ENCODE peak calls at places on chromosomes 2 and 18, in ten cellular contexts. U, W, I, C, V, X, F, S, N and G are unnamed samples.

GRCh38 chr2:237414056-237414661 is at the start of gene COL6A3:
- DNase-seq in V (no peak), I (no peak), X (peak; percentile 98), U (no peak), N (no peak), W (no peak), F (peak; percentile 92), S (no peak), C (no peak), G (no peak)

GRCh38 chr2:149224458-149224857 is 105.9 kb upstream of the LYPD6 start:
- DNase-seq in U (no peak), I (no peak), X (no peak), N (no peak), F (no peak), C (no peak), S (no peak), W (peak; percentile 46), V (no peak), G (no peak)

GRCh38 chr2:173355866-173356508 is 1.3 kb downstream of the CDCA7 start:
- DNase-seq in X (no peak), I (no peak), F (no peak), N (peak; percentile 64), V (no peak), C (no peak), S (no peak), U (no peak), W (no peak), G (no peak)

GRCh38 chr2:71747573-71747972 is 294.2 kb downstream of the DYSF start:
- DNase-seq in W (no peak), C (no peak), X (no peak), F (no peak), U (no peak), S (no peak), I (no peak), V (no peak), N (peak; percentile 53), G (no peak)

GRCh38 chr2:161139098-161139987 is 20.9 kb upstream of the TANK start:
- DNase-seq in X (peak; percentile 74), W (no peak), F (peak; percentile 61), N (no peak), I (no peak), U (no peak), S (no peak), V (no peak), C (no peak), G (no peak)

GRCh38 chr18:28087173-28087563 is 89.8 kb downstream of the CDH2 start:
- DNase-seq in C (no peak), I (no peak), V (no peak), X (no peak), N (no peak), F (peak; percentile 46), U (no peak), W (peak; percentile 67), S (no peak), G (no peak)

GRCh38 chr2:119102964-119103363 is 55.6 kb downstream of the C1QL2 start:
- DNase-seq in I (no peak), X (no peak), N (no peak), W (no peak), F (no peak), S (no peak), V (no peak), U (no peak), C (no peak), G (no peak)

GRCh38 chr2:105761931-105762515 is 17.3 kb downstream of the NCK2 start:
- DNase-seq in S (no peak), F (peak; percentile 59), X (peak; percentile 19), V (no peak), U (peak; percentile 57), I (no peak), C (no peak), W (no peak), N (no peak), G (no peak)

GRCh38 chr18:23038712-23039111 is 96.6 kb upstream of the CABLES1 start:
- DNase-seq in V (no peak), U (no peak), F (peak; percentile 29), C (no peak), S (no peak), W (no peak), X (peak; percentile 53), N (peak; percentile 14), I (no peak), G (no peak)

GRCh38 chr18:25921677-25922421 is 168.6 kb downstream of the SS18 start:
- DNase-seq in X (peak; percentile 20), U (peak; percentile 62), W (peak; percentile 49), C (no peak), I (peak; percentile 3), N (peak; percentile 28), V (no peak), F (no peak), S (peak; percentile 76), G (peak; percentile 19)

GRCh38 chr2:108441712-108442111 is 7.3 kb upstream of the GCC2 start:
- DNase-seq in N (no peak), F (no peak), W (no peak), I (no peak), S (no peak), X (no peak), V (no peak), U (no peak), C (no peak), G (no peak)

DNA sequence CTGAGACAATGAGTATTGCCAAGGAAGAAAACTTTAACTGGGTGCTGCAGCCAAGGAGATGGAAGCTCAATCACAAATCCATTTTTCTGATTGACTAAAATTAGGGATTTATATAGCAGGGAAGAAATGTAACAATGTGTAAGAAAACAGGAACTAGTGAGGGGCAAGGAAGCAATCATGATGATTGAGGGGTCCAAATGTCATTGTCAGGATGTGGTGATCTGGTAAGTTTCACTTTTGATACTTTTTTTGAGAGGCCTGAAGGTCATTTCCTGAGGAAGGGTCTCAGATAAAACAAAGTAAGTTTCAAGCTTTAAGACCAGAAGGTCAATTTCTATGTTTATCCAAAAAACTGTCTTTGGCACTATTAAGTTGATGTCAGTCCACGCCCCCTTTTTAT is 12.0 kb upstream of the GCC2 start:
- DNase-seq in V (no peak), S (no peak), C (no peak), N (no peak), U (no peak), I (no peak), W (no peak), F (no peak), X (no peak), G (no peak)
- TF ChIP-seq CTCF in V (no peak), S (no peak), C (no peak), N (no peak), U (no peak), I (no peak), W (no peak), F (no peak), X (no peak), G (no peak)

DNA sequence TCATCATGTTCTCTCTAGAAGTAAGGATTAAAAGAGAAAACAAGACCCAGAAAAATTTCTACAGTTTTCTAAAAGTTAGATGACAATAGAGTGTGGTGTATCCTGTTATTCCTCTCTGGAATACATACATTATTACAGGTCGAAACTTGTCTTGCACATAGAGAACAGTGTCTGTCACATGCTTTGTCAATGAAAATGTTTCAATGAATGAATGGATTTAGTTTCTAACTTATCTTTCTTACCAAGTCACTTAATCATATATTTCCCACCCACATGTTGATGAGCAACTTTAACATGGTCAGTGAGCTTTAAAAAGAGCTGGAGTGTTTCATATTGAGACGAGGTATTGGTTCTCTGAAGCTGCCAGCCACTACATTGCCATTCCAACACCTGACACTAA is 4.3 kb downstream of the DSG4 start:
- DNase-seq in S (no peak), N (peak; percentile 2), X (no peak), U (no peak), F (no peak), V (no peak), C (no peak), W (no peak), I (no peak), G (no peak)
- TF ChIP-seq CTCF in S (no peak), N (no peak), X (no peak), U (no peak), F (no peak), V (no peak), C (no peak), W (no peak), I (no peak), G (no peak)

GRCh38 chr2:219245148-219245898 is at the start of the genes GLB1L and STK16:
- DNase-seq in W (peak; percentile 96), X (peak; percentile 92), I (peak; percentile 91), N (peak; percentile 84), S (peak; percentile 96), F (peak; percentile 94), U (peak; percentile 95), C (peak; percentile 99), V (peak; percentile 97), G (peak; percentile 100)
- TF ChIP-seq CTCF in W (no peak), X (peak; percentile 9), I (no peak), N (no peak), S (no peak), F (no peak), U (no peak), C (no peak), V (no peak), G (no peak)

GRCh38 chr18:9549405-9549804 is 65.0 kb downstream of the PPP4R1 start:
- DNase-seq in X (no peak), F (no peak), U (no peak), I (no peak), V (no peak), N (no peak), C (peak; percentile 12), W (no peak), S (no peak), G (no peak)
- TF ChIP-seq CTCF in X (peak; percentile 8), F (peak; percentile 13), U (no peak), I (no peak), V (no peak), N (no peak), C (no peak), W (no peak), S (peak; percentile 5), G (no peak)